ENCODE peak calls at places on chromosomes 13 and 19, in four cellular contexts. C, O, S and T are unnamed samples.

GRCh38 chr19:55289117-55289796 is 5.5 kb downstream of the BRSK1 start:
- DNase-seq in C (no peak), O (peak; percentile 46), S (no peak), T (no peak)

GRCh38 chr19:13758795-13759194 is 5.5 kb upstream of the MRI1 start:
- DNase-seq in O (no peak), C (no peak), S (no peak), T (no peak)

GRCh38 chr19:14048439-14049153 is 13.3 kb downstream of the PALM3 start:
- DNase-seq in S (peak; percentile 80), O (peak; percentile 24), C (peak; percentile 73), T (peak; percentile 80)

GRCh38 chr13:27847669-27848068 is 55.4 kb downstream of the GSX1 start:
- DNase-seq in C (no peak), O (no peak), S (no peak), T (no peak)

GRCh38 chr19:46616631-46617322 is 8.1 kb downstream of the PTGIR start:
- DNase-seq in S (no peak), O (peak; percentile 74), C (peak; percentile 51), T (peak; percentile 64)

GRCh38 chr19:16068696-16069259 is 7.5 kb upstream of the TPM4 start:
- DNase-seq in O (no peak), C (no peak), S (no peak), T (no peak)

GRCh38 chr19:18373892-18374629 is 11.9 kb upstream of the GDF15 start:
- DNase-seq in C (peak; percentile 89), S (peak; percentile 83), O (peak; percentile 98), T (peak; percentile 95)

GRCh38 chr13:21478881-21479808 is 20.0 kb upstream of the ZDHHC20 start:
- DNase-seq in C (peak; percentile 59), O (peak; percentile 82), S (peak; percentile 68), T (peak; percentile 66)

GRCh38 chr19:38815059-38816001 is 2.6 kb upstream of the LGALS4 start:
- DNase-seq in C (peak; percentile 62), S (peak; percentile 77), O (no peak), T (no peak)

GRCh38 chr19:6723738-6724137 is 3.3 kb upstream of the C3 start:
- DNase-seq in S (no peak), O (no peak), C (no peak), T (no peak)

GRCh38 chr13:20161275-20161950 is 561 bp upstream of the GJA3 start:
- DNase-seq in C (peak; percentile 61), S (no peak), O (no peak), T (peak; percentile 63)

GRCh38 chr13:94722596-94722995 is 10.3 kb upstream of the SOX21 start:
- DNase-seq in C (no peak), O (no peak), S (no peak), T (no peak)
- TF ChIP-seq CTCF in C (no peak), O (no peak), S (no peak), T (no peak)

GRCh38 chr19:51131780-51132680 is 7.3 kb downstream of the SIGLEC9 start:
- DNase-seq in C (peak; percentile 93), O (peak; percentile 81), S (peak; percentile 32), T (peak; percentile 57)
- TF ChIP-seq CTCF in C (no peak), O (peak; percentile 16), S (no peak), T (no peak)

DNA sequence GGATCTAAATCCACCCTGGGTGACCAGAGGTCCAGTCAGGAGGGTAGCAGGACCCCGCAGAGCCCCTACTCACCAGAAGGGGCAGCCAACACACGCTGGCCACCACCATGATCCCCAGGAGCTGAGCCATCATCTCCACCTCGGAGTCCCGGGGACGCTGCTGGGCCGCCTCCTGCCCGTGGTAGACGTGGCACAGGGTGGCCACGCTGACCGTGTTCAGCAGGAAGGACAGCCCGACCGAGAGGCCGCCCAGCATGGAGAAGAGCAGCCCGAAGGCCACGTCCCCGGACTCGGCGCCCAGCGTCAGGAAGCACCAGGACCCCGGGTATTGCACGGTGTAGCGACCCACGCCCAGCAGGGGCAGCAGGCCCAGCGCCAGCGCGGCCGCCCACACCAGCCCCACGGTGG is 6.9 kb downstream of the TBXA2R start:
- DNase-seq in O (no peak), S (no peak), C (no peak), T (no peak)
- TF ChIP-seq CTCF in O (no peak), S (no peak), C (no peak), T (no peak)

DNA sequence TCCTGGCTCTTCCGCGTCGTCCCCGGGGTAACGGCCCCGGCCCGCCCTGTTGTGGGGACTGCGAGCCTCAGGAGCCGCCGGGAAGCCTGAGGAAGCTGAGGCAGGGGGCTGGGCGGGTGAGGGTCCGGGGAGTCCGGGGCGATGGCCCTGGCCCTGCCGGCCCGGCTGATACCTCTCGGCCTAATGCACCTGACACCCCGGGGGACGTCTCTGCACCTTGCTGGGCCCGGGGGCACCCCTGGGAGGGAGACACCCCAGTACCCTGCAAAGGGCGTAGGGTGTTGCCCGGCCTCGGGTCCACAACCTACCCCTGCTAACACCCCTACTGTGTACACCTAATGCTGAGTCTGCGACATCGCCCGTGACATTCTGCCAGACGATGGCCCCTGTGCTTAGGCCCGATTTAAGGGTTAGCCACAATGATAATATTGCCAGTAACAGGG is 410 bp downstream of the PIN1 start:
- DNase-seq in C (no peak), S (no peak), O (no peak), T (no peak)
- TF ChIP-seq CTCF in C (no peak), S (no peak), O (no peak), T (no peak)

DNA sequence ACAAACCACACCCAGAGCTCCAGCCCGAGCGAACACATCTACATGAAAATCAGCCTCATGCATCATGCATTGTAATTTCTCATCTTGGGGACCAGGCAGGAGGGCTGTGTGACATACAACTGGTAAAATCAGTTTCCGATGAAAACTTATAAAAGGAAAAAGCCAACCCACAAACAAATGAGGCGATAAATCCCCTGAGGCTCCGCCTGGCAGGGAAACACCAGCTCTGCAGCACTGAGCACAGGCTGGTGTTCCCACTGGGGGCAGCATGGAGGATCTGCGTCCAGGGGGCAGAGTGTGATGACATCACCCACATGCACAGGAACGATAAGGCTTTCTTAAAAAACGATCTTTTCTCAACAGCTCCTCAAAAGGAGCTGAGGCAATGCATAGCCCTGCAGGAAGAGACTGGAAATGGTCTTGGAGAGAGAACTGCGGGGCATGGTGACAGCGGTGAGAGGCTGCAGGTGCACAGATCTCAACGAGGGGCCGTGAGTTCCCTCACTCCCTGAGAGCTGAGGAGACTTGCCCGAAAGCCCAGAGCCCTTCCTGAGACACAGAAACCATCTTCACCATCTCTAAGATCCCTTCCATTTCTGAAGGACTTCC is 24.6 kb downstream of the SH3GL1 start:
- DNase-seq in O (peak; percentile 84), S (no peak), C (no peak), T (peak; percentile 65)
- TF ChIP-seq CTCF in O (peak; percentile 55), S (peak; percentile 14), C (no peak), T (peak; percentile 29)

DNA sequence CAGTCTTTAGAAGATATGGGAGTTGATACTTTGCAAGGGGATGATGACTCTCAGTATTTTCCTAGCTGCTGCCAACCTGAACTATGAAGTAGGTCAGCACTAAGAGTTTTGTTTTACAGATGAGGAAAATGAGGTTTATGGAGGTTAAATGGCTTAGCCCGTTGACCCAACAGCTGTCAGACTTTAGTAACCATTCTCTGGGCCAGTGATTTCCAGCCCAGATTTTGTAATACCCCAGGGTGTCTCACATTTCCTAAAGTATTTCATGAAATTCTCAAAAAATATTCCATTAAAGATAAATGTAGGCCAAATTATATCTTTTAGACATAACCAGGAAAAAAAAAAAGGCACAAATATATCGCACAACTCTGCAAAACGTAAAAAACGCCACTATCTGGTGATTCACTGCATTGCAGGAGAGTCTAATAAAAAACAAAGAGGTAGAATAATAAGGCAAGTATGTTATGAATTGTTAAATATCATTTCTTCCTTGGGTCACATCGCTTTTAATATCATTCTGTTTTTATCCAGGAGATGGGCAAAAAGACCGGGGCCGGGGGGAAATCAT is 112.5 kb downstream of the DACH1 start:
- DNase-seq in S (no peak), C (no peak), O (no peak), T (no peak)
- TF ChIP-seq CTCF in S (no peak), C (no peak), O (no peak), T (no peak)